ENCODE peak calls at places on chromosomes 5 and 9, in eight cellular contexts. R is CD4-positive, alpha-beta memory T cell; L is BJ; V is CD8-positive, alpha-beta T cell; Y is neural progenitor cell; I is SJSA1; T is neuronal stem cell; E is Peyer's patch. F is an unnamed sample.

GRCh38 chr5:174759091-174759490 is 34.7 kb downstream of the MSX2 start:
- DNase-seq in I (no peak), E (no peak), T (no peak), L (no peak), Y (no peak), R (no peak), V (no peak), F (no peak)

GRCh38 chr9:124188331-124189110 is 69.2 kb upstream of the NEK6 start:
- DNase-seq in T (no peak), I (no peak), E (no peak), Y (no peak), L (no peak), V (no peak), R (no peak), F (no peak)

GRCh38 chr5:142783601-142784291 is 13.6 kb downstream of the ARHGAP26 start:
- DNase-seq in Y (peak; percentile 43), E (no peak), T (no peak), L (no peak), R (peak; percentile 43), V (peak; percentile 16), I (no peak), F (no peak)

GRCh38 chr5:148796931-148797330 is 29.5 kb upstream of the ADRB2 start:
- DNase-seq in R (no peak), L (no peak), V (no peak), T (no peak), Y (no peak), E (no peak), I (no peak), F (no peak)

GRCh38 chr5:121691478-121691877 is 160.2 kb upstream of the FTMT start:
- DNase-seq in T (no peak), V (no peak), Y (no peak), R (no peak), E (no peak), L (no peak), I (no peak), F (no peak)

GRCh38 chr5:84085387-84086041 is 299.2 kb downstream of the EDIL3 start:
- DNase-seq in I (no peak), V (no peak), Y (peak; percentile 27), E (no peak), L (no peak), R (no peak), T (no peak), F (no peak)

GRCh38 chr5:114412509-114413171 is 50.8 kb downstream of the KCNN2 start:
- DNase-seq in R (no peak), V (no peak), E (no peak), I (peak; percentile 27), T (no peak), Y (no peak), L (peak; percentile 99), F (no peak)

GRCh38 chr9:89440951-89441654 is 56.8 kb downstream of the SEMA4D start:
- DNase-seq in T (no peak), R (no peak), Y (no peak), L (no peak), V (no peak), E (no peak), I (peak; percentile 20), F (peak; percentile 77)

GRCh38 chr9:136713555-136713949 is 1.2 kb downstream of the DIPK1B start:
- DNase-seq in T (no peak), I (no peak), E (no peak), R (no peak), V (no peak), Y (no peak), L (no peak), F (no peak)

GRCh38 chr5:179228341-179229121 is 116.7 kb downstream of the ADAMTS2 start:
- DNase-seq in Y (peak; percentile 49), R (no peak), I (no peak), E (no peak), V (no peak), T (no peak), L (no peak), F (peak; percentile 56)

GRCh38 chr5:132406144-132406783 is 36.8 kb downstream of the SLC22A5 start:
- DNase-seq in L (no peak), R (no peak), Y (no peak), T (no peak), I (no peak), V (no peak), E (no peak), F (no peak)

GRCh38 chr5:55410840-55411239 is 103.1 kb downstream of the MTREX start:
- DNase-seq in T (no peak), E (no peak), V (no peak), Y (no peak), I (no peak), L (no peak), R (no peak), F (no peak)

GRCh38 chr9:22111871-22112247 is 102.8 kb upstream of the CDKN2B start:
- DNase-seq in V (no peak), T (no peak), L (peak; percentile 66), R (no peak), Y (no peak), I (peak; percentile 51), E (no peak), F (no peak)

GRCh38 chr5:135106610-135107009 is 72.6 kb upstream of the PITX1 start:
- DNase-seq in V (no peak), L (no peak), T (no peak), Y (no peak), R (no peak), I (no peak), E (no peak), F (peak; percentile 26)

GRCh38 chr9:80699551-80699998 is 989.8 kb downstream of the TLE1 start:
- DNase-seq in Y (peak; percentile 1), T (no peak), V (no peak), E (no peak), I (peak; percentile 50), R (no peak), L (no peak), F (no peak)

GRCh38 chr5:65126670-65127069 is 355.1 kb downstream of the ADAMTS6 start:
- DNase-seq in T (no peak), V (no peak), E (no peak), Y (no peak), I (peak; percentile 18), R (no peak), L (no peak), F (no peak)

GRCh38 chr5:111061618-111062017 is 9.9 kb upstream of the TSLP start:
- DNase-seq in R (no peak), V (no peak), Y (no peak), E (no peak), T (no peak), L (no peak), I (no peak), F (no peak)

GRCh38 chr9:121206516-121207370 is 5.1 kb upstream of the RAB14 start:
- DNase-seq in Y (no peak), L (no peak), R (no peak), V (no peak), T (no peak), E (no peak), I (peak; percentile 92), F (no peak)
- H3K4me3 ChIP-seq in Y (no peak overlapping the region), L (no peak overlapping the region), R (no peak overlapping the region), V (no peak overlapping the region), T (no peak overlapping the region), E (no peak overlapping the region), I (no peak overlapping the region), F (no peak overlapping the region)

DNA sequence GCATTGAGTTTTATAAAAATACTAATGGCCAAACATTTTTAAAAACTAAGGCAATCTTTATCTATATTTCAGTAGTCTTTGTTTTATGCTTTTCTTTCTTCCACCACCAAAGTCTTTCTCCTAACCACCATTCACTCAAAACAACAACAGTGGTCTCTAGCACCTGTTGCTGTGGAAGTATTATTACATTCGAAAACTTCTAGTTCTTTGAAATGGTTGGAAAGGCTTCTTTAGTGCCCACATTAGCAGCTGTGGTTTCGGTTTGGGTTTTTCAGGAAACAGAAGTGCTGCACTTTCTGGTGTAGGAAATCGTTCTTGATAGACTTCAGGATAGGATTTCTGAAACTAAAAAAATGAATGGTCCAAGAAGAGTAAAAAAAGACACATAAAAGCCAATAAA is 102.4 kb downstream of the DEPDC1B start:
- DNase-seq in V (no peak), I (no peak), E (no peak), Y (no peak), L (no peak), R (no peak), T (no peak), F (no peak)
- H3K4me3 ChIP-seq in V (no peak overlapping the region), I (no peak overlapping the region), E (no peak overlapping the region), Y (no peak overlapping the region), L (no peak overlapping the region), R (no peak overlapping the region), T (no peak overlapping the region), F (no peak overlapping the region)

GRCh38 chr5:40681351-40682311 is 1.9 kb downstream of the PTGER4 start:
- DNase-seq in Y (peak; percentile 63), L (no peak), R (peak; percentile 61), V (no peak), I (no peak), T (no peak), E (peak; percentile 51), F (peak; percentile 80)

GRCh38 chr5:40680741-40681350 is 1.1 kb downstream of the PTGER4 start:
- DNase-seq in T (no peak), V (peak; percentile 30), E (peak; percentile 65), R (peak; percentile 72), L (no peak), I (no peak), Y (peak; percentile 44), F (peak; percentile 67)

GRCh38 chr5:40685191-40685590 is 5.5 kb downstream of the PTGER4 start:
- DNase-seq in L (no peak), T (no peak), R (no peak), I (no peak), Y (no peak), V (no peak), E (no peak), F (no peak)

GRCh38 chr5:40682431-40683017 is 2.8 kb downstream of the PTGER4 start:
- DNase-seq in L (no peak), E (no peak), T (no peak), I (no peak), Y (no peak), R (no peak), V (no peak), F (no peak)

GRCh38 chr5:40683351-40683750 is 3.6 kb downstream of the PTGER4 start:
- DNase-seq in I (no peak), T (no peak), R (no peak), V (no peak), Y (no peak), L (no peak), E (no peak), F (no peak)
- H3K4me3 ChIP-seq in I (no peak overlapping the region), T (no peak overlapping the region), R (peak overlapping the region; percentile 92), V (peak overlapping the region; percentile 92), Y (no peak overlapping the region), L (no peak overlapping the region), E (peak overlapping the region; percentile 75), F (peak overlapping the region; percentile 88)

DNA sequence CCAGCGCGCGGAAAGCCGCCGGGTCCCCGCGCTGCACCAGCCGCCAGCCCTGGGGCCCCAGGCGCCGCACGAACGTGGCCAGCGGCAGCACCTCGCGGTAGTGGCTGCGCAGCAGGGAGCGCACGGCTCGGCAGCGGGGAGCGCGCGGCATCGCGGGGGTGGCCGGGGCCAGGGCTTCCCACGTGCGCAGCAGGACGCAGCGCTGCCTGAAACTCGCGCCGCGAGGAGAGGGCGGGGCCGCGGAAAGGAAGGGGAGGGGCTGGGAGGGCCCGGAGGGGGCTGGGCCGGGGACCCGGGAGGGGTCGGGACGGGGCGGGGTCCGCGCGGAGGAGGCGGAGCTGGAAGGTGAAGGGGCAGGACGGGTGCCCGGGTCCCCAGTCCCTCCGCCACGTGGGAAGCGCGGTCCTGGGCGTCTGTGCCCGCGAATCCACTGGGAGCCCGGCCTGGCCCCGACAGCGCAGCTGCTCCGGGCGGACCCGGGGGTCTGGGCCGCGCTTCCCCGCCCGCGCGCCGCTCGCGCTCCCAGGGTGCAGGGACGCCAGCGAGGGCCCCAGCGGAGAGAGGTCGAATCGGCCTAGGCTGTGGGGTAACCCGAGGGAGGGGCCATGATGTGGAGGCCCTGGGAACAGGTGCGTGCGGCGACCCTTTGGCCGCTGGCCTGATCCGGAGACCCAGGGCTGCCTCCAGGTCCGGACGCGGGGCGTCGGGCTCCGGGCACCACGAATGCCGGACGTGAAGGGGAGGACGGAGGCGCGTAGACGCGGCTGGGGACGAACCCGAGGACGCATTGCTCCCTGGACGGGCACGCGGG is at the start of gene TERT:
- DNase-seq in V (peak; percentile 52), E (peak; percentile 49), Y (peak; percentile 78), T (peak; percentile 57), I (no peak), L (no peak), R (peak; percentile 67), F (peak; percentile 67)
- H3K4me3 ChIP-seq in V (peak within 1 kb of the TSS; percentile 23), E (no peak within 1 kb of the TSS), Y (peak within 1 kb of the TSS; percentile 66), T (peak within 1 kb of the TSS; percentile 88), I (no peak within 1 kb of the TSS), L (no peak within 1 kb of the TSS), R (peak within 1 kb of the TSS; percentile 45), F (no peak within 1 kb of the TSS)